ENCODE peak calls at places on chromosomes 5 and 9, in seven cellular contexts. W, J, E, F, X, B and G are unnamed samples.
A peak's percentile ranks its signal among the peaks of the same experiment; 100 is the strongest.

GRCh38 chr9:20356392-20357206 is 265.7 kb downstream of the MLLT3 start:
- DNase-seq in X (no peak), W (peak; percentile 74), E (no peak), J (peak; percentile 64), B (peak; percentile 66), F (peak; percentile 36), G (no peak)

GRCh38 chr5:74028406-74028805 is 402.4 kb downstream of the ARHGEF28 start:
- DNase-seq in E (no peak), F (no peak), X (no peak), W (no peak), J (no peak), B (no peak), G (no peak)

GRCh38 chr9:105425817-105426433 is 21.9 kb upstream of the FSD1L start:
- DNase-seq in F (no peak), X (no peak), B (no peak), W (no peak), E (no peak), J (no peak), G (no peak)

GRCh38 chr5:16464664-16465543 is 696 bp downstream of the ZNF622 start:
- DNase-seq in E (no peak), J (no peak), W (peak; percentile 16), F (no peak), B (no peak), X (peak; percentile 53), G (no peak)

GRCh38 chr5:33423018-33423630 is 17.6 kb upstream of the TARS1 start:
- DNase-seq in F (no peak), B (no peak), E (no peak), X (no peak), W (no peak), J (no peak), G (no peak)

GRCh38 chr5:108747111-108748009 is at the start of gene FER:
- DNase-seq in B (no peak), W (no peak), J (no peak), X (no peak), F (no peak), E (peak; percentile 39), G (no peak)

GRCh38 chr9:38172601-38173000 is 103.6 kb upstream of the SHB start:
- DNase-seq in B (no peak), W (no peak), J (no peak), E (no peak), X (no peak), F (peak; percentile 17), G (no peak)

GRCh38 chr9:130541533-130541932 is 37.8 kb upstream of the FUBP3 start:
- DNase-seq in W (no peak), E (no peak), F (no peak), J (no peak), X (no peak), B (no peak), G (no peak)

GRCh38 chr5:172076783-172077244 is 70.4 kb upstream of the FBXW11 start:
- DNase-seq in E (no peak), X (no peak), J (no peak), W (no peak), B (no peak), F (no peak), G (peak; percentile 53)

GRCh38 chr9:137531099-137531765 is 19.0 kb downstream of the PNPLA7 start:
- DNase-seq in J (no peak), B (peak; percentile 65), F (no peak), W (no peak), E (no peak), X (no peak), G (no peak)
- TF ChIP-seq EP300 in J (no peak), B (no peak), F (no peak), W (no peak), E (no peak), X (no peak), G (no peak)

GRCh38 chr9:129416831-129417604 is 203.9 kb downstream of the C9orf50 start:
- DNase-seq in W (no peak), B (no peak), F (no peak), E (no peak), J (no peak), X (no peak), G (no peak)

GRCh38 chr9:129414377-129415021 is 206.4 kb downstream of the C9orf50 start:
- DNase-seq in J (no peak), B (peak; percentile 76), W (peak; percentile 45), E (peak; percentile 40), X (peak; percentile 82), F (no peak), G (no peak)

GRCh38 chr9:129413537-129414376 is 207.1 kb downstream of the C9orf50 start:
- DNase-seq in B (peak; percentile 100), X (peak; percentile 100), E (peak; percentile 96), J (peak; percentile 100), F (peak; percentile 74), W (peak; percentile 99), G (peak; percentile 99)

GRCh38 chr9:129415031-129415953 is 205.6 kb downstream of the C9orf50 start:
- DNase-seq in W (no peak), B (no peak), J (no peak), F (no peak), E (peak; percentile 39), X (no peak), G (peak; percentile 76)

GRCh38 chr9:129415954-129416651 is 204.8 kb downstream of the C9orf50 start:
- DNase-seq in F (no peak), W (no peak), J (no peak), E (no peak), X (no peak), B (no peak), G (no peak)
- TF ChIP-seq EP300 in F (no peak), W (no peak), J (no peak), E (no peak), X (no peak), B (no peak), G (no peak)

GRCh38 chr9:115022760-115023434 is 92.5 kb upstream of the TNFSF8 start:
- DNase-seq in J (no peak), F (no peak), X (no peak), E (no peak), W (no peak), B (no peak), G (no peak)

GRCh38 chr9:115016369-115016768 is 86.0 kb upstream of the TNFSF8 start:
- DNase-seq in B (no peak), X (no peak), W (no peak), J (no peak), F (no peak), E (no peak), G (no peak)

GRCh38 chr9:115015018-115015635 is 84.7 kb upstream of the TNFSF8 start:
- DNase-seq in B (no peak), F (peak; percentile 43), X (no peak), W (peak; percentile 28), E (peak; percentile 16), J (peak; percentile 40), G (no peak)

GRCh38 chr9:115014438-115014837 is 84.0 kb upstream of the TNFSF8 start:
- DNase-seq in W (no peak), E (no peak), X (no peak), B (no peak), J (no peak), F (no peak), G (no peak)

DNA sequence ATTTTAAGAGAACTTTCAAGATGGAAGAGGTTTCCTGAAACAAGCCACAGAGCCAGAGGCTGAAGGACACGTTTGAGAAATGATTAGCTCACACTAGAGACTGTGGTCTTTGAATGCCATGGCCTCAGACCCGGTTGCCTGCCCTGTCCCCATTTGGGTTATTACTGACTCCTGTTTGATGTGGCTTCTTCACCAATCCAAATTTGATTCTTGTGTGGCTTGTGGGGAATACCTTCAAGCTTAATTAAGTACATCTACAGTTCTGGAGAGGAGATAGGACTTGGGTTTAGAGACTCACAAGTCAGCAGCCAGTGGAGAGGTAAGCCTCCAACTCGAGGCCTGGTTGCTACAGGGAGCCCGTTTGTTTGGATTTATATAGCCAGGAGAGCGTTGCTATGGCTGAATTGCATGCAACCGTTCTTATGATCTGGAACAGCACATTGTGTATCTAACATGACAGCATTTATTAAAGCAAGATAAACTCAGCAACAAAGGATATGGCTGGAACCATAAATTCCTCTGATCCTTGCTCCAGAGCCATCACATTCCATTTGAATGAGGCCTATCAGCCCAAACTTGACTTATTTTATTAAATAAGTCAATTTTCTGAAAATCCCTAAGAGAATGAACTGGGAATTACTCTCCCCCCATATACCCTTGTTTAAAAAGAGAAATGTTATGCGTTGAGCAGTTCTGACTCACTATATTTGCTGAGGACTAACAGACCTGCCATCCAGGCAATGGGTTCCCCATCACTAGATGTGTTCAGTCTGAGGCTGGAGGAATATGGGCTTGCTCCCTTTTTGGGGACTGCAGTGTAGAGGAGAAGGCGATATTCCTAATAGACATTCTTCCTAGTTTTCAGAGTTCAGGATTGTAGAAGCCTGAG is 88.4 kb upstream of the TNFSF8 start:
- DNase-seq in W (peak; percentile 34), F (no peak), J (no peak), B (no peak), E (no peak), X (no peak), G (no peak)
- TF ChIP-seq EP300 in W (peak; percentile 95), F (no peak), J (peak; percentile 65), B (no peak), E (no peak), X (no peak), G (peak; percentile 89)

DNA sequence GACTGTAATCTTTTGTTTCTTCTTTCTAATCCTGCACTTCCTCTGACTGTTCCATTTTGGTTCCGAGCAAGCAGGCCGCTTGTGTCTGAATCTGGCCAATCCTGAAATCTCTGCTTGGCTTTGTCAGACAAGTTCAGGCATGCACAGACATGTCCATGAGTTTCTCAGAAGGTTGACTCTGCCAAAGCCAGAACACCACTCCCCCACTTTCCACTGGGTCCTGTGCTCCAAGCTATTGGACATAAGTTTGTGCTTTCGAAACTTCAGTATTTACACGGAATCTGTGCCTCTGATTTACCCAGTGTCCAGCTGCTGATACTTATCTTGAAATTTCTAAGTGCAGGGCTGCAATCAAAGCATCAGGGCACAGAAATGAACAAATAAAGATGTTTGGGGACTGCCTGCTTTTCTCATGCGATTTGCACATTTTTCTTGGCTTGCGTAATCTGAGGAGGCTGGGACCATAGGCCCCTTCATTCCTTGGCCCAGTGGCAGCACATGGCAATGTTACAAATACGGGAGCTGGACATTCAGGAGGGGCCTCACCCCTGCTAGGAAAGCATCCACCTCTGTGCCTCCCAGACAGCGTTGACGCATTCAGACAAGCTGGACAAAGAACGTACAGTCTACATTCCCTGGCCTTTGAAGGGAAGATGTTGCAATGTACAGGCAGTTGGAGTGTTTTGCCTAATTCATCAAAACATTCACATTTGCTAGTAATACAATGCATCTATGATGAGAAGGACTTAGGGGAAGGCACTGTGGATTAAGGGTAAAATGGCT is 209.2 kb upstream of the PAPPA start:
- DNase-seq in W (peak; percentile 50), F (no peak), E (no peak), J (peak; percentile 45), X (no peak), B (peak; percentile 53), G (peak; percentile 84)
- TF ChIP-seq EP300 in W (peak; percentile 16), F (no peak), E (no peak), J (peak; percentile 82), X (no peak), B (peak; percentile 52), G (no peak)

DNA sequence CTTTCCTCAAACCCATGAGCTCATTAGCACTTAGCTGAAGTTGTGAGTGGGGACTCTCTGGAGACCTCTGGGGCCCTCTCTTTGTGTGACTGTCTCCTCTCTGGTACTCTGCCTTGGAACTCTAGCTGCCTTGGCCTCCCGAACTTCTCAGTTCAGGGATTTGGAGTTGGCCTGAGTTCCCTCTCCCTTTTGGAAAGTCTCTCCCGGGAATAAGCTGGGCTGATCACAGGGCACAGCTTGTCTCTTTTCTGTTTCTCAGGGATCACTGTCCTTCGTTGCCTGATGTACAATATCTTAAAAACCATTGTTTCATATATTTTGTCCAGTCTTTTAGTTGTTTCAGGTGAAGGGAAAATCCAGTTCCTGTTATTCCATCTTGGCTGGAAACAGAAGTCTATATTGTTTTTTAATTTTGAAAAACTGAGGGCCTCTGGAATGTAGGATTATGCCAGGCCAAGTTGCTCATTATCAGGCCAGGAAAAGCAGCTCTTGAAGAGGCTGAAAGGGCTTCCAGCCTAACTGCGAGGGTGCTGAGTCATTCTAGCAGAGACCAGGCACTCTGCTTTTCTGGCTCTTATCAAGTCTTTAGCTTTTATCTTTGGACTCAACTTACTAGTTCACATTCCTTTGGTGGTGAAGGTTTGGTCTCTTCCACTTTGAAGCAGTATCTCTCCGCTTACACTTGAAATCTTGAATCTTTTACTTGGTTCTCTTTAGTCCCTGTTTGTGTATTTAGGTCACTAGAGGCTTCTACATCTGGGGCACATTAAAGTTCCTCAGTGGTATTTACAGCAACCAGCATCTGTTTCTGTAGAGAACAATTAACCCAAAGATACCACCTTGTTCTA is 8.4 kb upstream of the RGS3 start:
- DNase-seq in B (peak; percentile 65), X (no peak), J (peak; percentile 69), W (no peak), E (peak; percentile 61), F (no peak), G (no peak)
- TF ChIP-seq EP300 in B (no peak), X (no peak), J (no peak), W (no peak), E (peak; percentile 78), F (no peak), G (no peak)